ENCODE peak calls at places on chromosomes 16 and 17, in ten cellular contexts. W is lower lobe of right lung, M is uterus, C is ovary, B is mucosa of descending colon, P is psoas muscle, H is H1, R is stomach, J is neuronal stem cell, L is cardiac muscle cell. Y is an unnamed sample. For H3K4me1, the result is how much of the 10 kb centered on the place peaks cover.

GRCh38 chr17:6098466-6099180 is 28.4 kb downstream of the WSCD1 start:
- DNase-seq in P (peak), R (no peak), W (no peak), H (no peak), M (no peak), B (no peak), L (peak), C (no peak), J (no peak), Y (peak)

GRCh38 chr16:81467815-81468214 is 23.2 kb downstream of the CMIP start:
- DNase-seq in B (no peak), J (no peak), C (no peak), R (no peak), L (no peak), W (no peak), H (no peak), P (no peak), M (no peak), Y (peak)

GRCh38 chr17:82823004-82823403 is 16.8 kb downstream of the ZNF750 start:
- DNase-seq in W (peak), H (peak), L (peak), M (no peak), P (no peak), R (no peak), C (peak), B (no peak), J (no peak), Y (peak)

GRCh38 chr17:74185786-74186185 is 17.7 kb upstream of the RPL38 start:
- DNase-seq in R (no peak), J (no peak), M (no peak), B (no peak), W (peak), P (no peak), C (no peak), H (no peak), L (no peak), Y (peak)

GRCh38 chr16:88706965-88707871 is 915 bp downstream of the CTU2 start:
- DNase-seq in C (no peak), H (no peak), M (no peak), P (no peak), L (no peak), W (no peak), J (no peak), B (no peak), R (no peak), Y (no peak)

GRCh38 chr17:45177563-45177962 is 15.9 kb downstream of the HEXIM2 start:
- DNase-seq in L (no peak), J (no peak), P (no peak), M (no peak), B (no peak), R (no peak), W (no peak), C (no peak), H (no peak), Y (no peak)

GRCh38 chr17:65627892-65628622 is 66.6 kb upstream of the AXIN2 start:
- DNase-seq in C (peak), M (peak), R (peak), J (no peak), P (peak), L (no peak), W (no peak), H (no peak), B (peak), Y (no peak)

GRCh38 chr16:78775161-78775561 is 675.7 kb downstream of the WWOX start:
- DNase-seq in C (no peak), H (no peak), P (no peak), R (no peak), W (no peak), B (no peak), L (no peak), M (no peak), J (no peak), Y (no peak)

GRCh38 chr17:37493249-37494027 is 3.7 kb downstream of the DUSP14 start:
- DNase-seq in W (no peak), L (no peak), P (no peak), C (no peak), J (no peak), M (no peak), R (no peak), B (no peak), H (no peak), Y (no peak)

GRCh38 chr16:50303041-50303604 is 36.8 kb downstream of the ADCY7 start:
- DNase-seq in J (no peak), M (peak), H (peak), L (no peak), P (no peak), R (no peak), B (no peak), W (no peak), C (peak), Y (peak)

GRCh38 chr16:22162658-22163009 is 328 bp downstream of the SDR42E2 start:
- DNase-seq in P (no peak), W (no peak), R (no peak), B (no peak), H (no peak), C (no peak), J (no peak), M (no peak), L (no peak), Y (no peak)

GRCh38 chr17:74804683-74805082 is 28.5 kb upstream of the NAT9 start:
- DNase-seq in J (no peak), W (no peak), L (no peak), R (no peak), M (no peak), H (no peak), P (no peak), B (no peak), C (no peak), Y (no peak)

GRCh38 chr17:29559640-29560039 is 7.2 kb downstream of the ABHD15 start:
- DNase-seq in B (no peak), J (no peak), H (no peak), R (no peak), M (no peak), P (no peak), C (no peak), W (no peak), L (no peak), Y (no peak)

GRCh38 chr17:78878261-78878660 is 24.7 kb downstream of the CEP295NL start:
- DNase-seq in H (no peak), L (no peak), R (no peak), J (no peak), C (no peak), W (no peak), M (no peak), P (no peak), B (no peak), Y (no peak)

GRCh38 chr17:48127371-48128051 is 19.9 kb downstream of the SNX11 start:
- DNase-seq in J (no peak), W (no peak), R (no peak), H (no peak), B (no peak), P (no peak), C (no peak), M (no peak), L (no peak), Y (peak)

GRCh38 chr16:75263963-75264445 is 12.6 kb upstream of the BCAR1 start:
- DNase-seq in R (no peak), H (no peak), M (no peak), C (no peak), B (no peak), P (peak), J (no peak), W (peak), L (no peak), Y (peak)

GRCh38 chr17:4236456-4236855 is 27.3 kb downstream of the ANKFY1 start:
- DNase-seq in R (no peak), M (no peak), H (no peak), P (no peak), W (no peak), C (no peak), B (no peak), L (no peak), J (no peak), Y (no peak)

GRCh38 chr17:4235372-4236279 is 28.2 kb downstream of the ANKFY1 start:
- DNase-seq in W (no peak), B (no peak), M (no peak), C (no peak), P (no peak), L (no peak), H (no peak), J (no peak), R (no peak), Y (no peak)

GRCh38 chr17:4232168-4232813 is 31.5 kb downstream of the ANKFY1 start:
- DNase-seq in J (no peak), R (no peak), P (no peak), B (no peak), H (no peak), C (no peak), M (no peak), W (no peak), L (no peak), Y (no peak)

GRCh38 chr17:4233668-4234258 is 30.0 kb downstream of the ANKFY1 start:
- DNase-seq in P (no peak), W (no peak), B (peak), J (no peak), L (no peak), M (no peak), R (no peak), H (no peak), C (no peak), Y (no peak)

DNA sequence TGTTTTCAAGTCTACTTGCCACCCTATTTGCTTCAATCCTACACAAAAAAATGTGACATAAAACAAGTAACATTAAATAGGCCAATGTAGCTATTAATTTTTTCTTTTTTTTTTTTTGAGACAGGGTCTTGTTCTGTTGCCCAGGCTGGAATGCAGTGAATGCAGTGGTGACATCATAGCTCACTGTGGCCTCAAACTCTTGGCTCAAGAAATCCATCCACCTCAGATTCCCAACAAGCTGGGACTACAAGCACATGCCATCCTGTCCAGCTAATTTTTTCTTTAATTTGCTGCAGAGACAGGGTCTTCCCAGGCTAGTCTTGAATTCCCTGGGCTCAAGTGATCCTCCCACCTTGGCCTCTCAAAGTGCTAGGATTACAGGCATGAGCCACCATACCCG is 29.4 kb downstream of the ANKFY1 start:
- DNase-seq in R (no peak), B (no peak), W (no peak), M (no peak), L (no peak), P (no peak), C (no peak), H (no peak), J (no peak), Y (no peak)
- H3K4me1 ChIP-seq in R (under half), B (under half), W (under half), M (under half), L (under half), P (half or more), C (under half), H (under half), J (under half), Y (under half)

GRCh38 chr16:56938664-56939513 is 6.9 kb downstream of the HERPUD1 start:
- DNase-seq in R (no peak), H (no peak), W (no peak), C (no peak), B (no peak), P (no peak), M (no peak), J (no peak), L (no peak), Y (no peak)
- H3K4me3 ChIP-seq in R (peak), H (no peak), W (peak), C (no peak), B (no peak), P (no peak), M (no peak), J (no peak), L (no peak), Y (no peak)

DNA sequence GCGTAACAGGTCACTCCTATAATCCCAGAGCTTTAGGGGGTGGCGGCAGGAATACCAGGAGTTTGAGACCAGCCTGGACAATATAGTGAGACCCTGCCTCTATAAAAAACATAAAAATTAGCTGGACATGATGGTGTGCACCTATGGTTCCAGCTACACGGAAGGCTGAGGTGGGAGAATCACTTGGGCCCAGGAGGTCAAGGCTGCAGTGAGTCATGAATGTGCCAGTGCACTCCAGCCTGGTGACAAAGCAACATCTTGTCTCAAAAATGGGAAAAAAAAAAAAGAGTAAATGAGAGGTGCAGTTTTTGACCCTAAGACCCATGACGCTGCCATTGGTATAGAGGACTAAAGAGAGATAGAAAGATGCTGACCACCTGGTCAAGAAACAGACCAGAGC is 16.1 kb downstream of the PARN start:
- DNase-seq in P (no peak), C (no peak), H (no peak), J (no peak), W (no peak), B (no peak), M (no peak), L (no peak), R (no peak), Y (no peak)
- H3K4me1 ChIP-seq in P (under half), C (under half), H (under half), J (under half), W (under half), B (under half), M (under half), L (under half), R (under half), Y (under half)

GRCh38 chr17:38848939-38849563 is 4.5 kb downstream of the RPL23 start:
- DNase-seq in B (no peak), H (no peak), L (no peak), C (no peak), J (no peak), M (no peak), W (no peak), R (no peak), P (no peak), Y (no peak)

GRCh38 chr17:38848557-38848891 is 5.0 kb downstream of the RPL23 start:
- DNase-seq in W (no peak), L (no peak), B (no peak), H (no peak), R (no peak), J (no peak), M (no peak), P (no peak), C (no peak), Y (no peak)

DNA sequence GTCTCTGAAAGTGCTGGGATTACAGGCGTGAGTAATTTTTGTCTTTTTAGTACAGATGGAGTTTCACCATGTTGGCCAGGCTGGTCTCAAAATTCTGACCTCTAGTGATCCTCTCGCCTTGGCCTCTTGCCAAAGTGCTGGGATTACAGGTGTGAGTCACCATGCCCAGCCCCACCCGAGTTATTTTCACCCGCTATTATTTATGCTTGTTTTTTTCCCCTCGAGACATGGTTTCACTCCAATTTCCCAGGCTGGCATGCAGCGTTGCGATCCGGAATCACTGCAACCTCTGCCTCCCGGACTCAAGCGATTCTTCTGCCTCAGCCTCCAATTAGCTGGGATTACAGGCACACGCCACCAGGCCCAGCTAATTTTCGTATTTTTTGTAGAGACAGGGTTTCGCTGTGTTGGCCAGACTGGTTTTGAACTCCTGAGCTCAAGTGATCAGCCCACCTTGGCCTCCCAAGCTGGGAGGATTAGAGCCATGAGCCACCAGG is 9.2 kb downstream of the RPL23 start:
- DNase-seq in B (peak), R (peak), J (no peak), M (no peak), C (no peak), L (no peak), H (no peak), P (peak), W (no peak), Y (no peak)
- H3K4me3 ChIP-seq in B (no peak), R (no peak), J (no peak), M (no peak), C (no peak), L (no peak), H (no peak), P (no peak), W (no peak), Y (no peak)

DNA sequence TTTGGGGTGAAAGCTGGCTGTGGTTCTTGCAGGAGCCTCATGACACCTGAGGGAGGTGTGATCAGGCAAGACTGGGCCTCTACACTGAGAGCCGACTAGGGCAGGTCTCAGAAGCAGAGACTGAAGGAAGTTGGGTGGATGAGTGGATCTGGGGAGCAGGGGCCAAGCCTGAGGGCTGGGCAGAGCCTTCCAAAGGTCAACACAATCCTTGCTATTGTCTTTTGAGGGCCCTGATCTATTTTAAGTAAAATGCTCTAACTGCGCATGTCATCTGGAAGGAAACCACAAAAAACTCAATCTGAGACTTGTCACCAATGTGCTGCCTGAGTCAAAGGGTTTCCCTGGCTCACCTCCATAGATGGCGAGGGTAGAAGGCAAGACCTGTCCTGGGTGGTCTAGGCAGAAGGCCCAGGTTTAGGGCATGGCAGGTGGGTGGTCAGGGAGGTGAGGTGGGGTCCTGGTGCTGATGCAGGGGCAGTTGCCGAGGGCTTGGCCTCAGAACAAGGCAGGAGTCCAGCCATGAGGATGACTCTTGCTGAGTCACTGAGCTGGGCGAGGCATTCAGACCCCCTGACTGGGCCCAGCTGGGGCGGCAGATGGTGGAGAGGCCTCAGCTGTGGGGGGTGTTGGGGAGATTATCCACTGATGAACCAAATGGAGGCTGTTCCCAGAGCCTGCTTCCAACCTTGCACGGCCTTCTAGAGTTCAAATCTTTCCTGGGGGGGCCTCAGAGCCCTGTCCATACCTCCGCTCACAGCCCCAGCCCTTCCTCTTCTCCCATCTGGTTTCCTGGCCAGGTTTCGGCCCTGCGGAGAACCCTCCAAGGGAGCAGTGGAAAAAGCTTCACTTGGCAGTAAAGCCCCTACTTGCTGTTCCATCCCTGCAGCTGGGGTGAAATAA is 5.1 kb downstream of the MVP start:
- DNase-seq in P (peak), H (no peak), R (no peak), L (no peak), B (peak), M (peak), C (peak), J (no peak), W (no peak), Y (peak)
- H3K4me1 ChIP-seq in P (under half), H (under half), R (half or more), L (under half), B (half or more), M (under half), C (under half), J (under half), W (half or more), Y (under half)

DNA sequence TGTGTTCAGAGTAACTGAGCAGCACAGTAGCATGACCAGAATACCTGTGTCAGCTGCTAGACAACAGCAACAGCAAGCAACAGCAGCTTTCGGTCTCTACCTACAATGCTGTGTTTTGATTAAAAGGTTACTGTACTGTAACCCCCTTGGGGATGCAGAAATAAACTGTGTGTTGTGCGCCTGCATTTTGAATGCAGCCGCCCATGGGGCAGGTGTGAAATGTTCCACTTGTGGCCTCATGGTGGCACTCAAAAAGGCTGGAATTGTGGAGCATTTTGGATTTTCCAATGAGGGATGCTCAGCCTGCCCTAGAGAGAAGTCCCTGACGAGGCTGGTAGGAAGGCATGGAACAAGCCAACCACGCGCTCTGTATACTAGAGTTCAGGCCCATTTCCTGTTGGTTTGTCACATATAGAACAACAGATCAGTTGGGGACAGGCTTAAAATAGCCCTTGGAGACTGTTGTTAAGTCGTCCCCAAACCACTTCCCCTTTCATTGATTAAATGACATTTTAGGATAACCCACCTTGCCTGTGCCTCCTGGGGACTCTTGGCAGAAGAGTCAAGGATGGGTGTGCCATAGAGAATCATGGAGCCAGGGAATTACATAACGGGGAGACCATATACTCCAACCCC is 27.1 kb downstream of the SCPEP1 start:
- DNase-seq in H (no peak), J (no peak), L (peak), W (no peak), C (no peak), P (no peak), B (peak), R (peak), M (no peak), Y (no peak)
- H3K4me3 ChIP-seq in H (no peak), J (no peak), L (no peak), W (no peak), C (no peak), P (no peak), B (no peak), R (no peak), M (no peak), Y (no peak)

DNA sequence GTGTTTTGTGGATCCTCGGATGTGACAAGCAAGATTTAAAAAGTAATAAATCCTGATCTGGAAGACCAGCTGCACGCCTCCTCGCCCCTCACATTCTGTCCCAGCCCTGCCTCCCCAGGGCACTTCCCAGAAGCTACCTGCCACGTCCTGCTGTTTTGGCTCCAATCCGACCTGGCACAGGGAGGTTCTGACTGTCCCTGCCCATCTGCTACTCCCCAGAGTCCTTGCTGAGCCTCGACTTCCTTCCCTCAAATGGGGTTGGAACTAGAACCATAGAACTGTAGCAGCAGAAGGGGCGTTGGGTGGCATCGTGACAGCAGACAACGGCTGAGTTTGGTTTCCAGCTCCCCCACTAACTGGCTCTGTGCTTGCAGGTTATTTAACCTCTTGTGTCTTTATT is 71.7 kb downstream of the RPH3AL start:
- DNase-seq in P (no peak), C (peak), W (peak), B (no peak), J (no peak), R (peak), H (peak), M (peak), L (no peak), Y (peak)
- H3K4me1 ChIP-seq in P (under half), C (under half), W (under half), B (under half), J (under half), R (under half), H (under half), M (under half), L (under half), Y (under half)

DNA sequence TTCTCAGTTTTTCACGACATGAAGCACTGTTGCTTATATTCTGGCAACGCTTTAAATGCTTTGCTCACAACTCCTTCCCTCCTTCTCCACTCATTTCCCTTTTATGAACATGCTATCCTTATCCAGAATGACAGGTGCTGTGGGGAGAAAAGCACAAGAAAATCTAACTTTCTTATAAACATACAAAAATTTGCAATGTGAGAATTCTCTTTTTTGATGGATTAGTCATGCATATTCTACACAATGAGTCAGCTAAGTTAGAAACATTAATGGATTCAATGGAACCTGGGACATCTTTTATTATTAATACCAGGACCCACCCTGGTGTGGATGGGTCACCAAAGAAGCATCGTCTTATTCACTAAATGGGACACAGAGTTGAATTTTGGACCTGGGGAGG is 234.6 kb upstream of the CDH5 start:
- DNase-seq in H (no peak), P (no peak), J (no peak), W (no peak), L (no peak), M (no peak), C (no peak), B (no peak), R (no peak), Y (no peak)
- H3K4me3 ChIP-seq in H (no peak), P (no peak), J (no peak), W (peak), L (no peak), M (no peak), C (no peak), B (no peak), R (no peak), Y (no peak)

Y was measured in kidney.